ENCODE peak calls at places on chromosome 11, in four cellular contexts. B is neuronal stem cell, C is mesenchymal stem cell, S is IMR-90. P is an unnamed sample.

GRCh38 chr11:2509481-2510001 is 64.7 kb downstream of the KCNQ1 start:
- DNase-seq in B (no peak), C (no peak), S (no peak), P (peak)

GRCh38 chr11:50037282-50037681 is 4.6 kb downstream of the OR4C45 start:
- DNase-seq in B (no peak), C (no peak), S (no peak), P (no peak)

GRCh38 chr11:106724293-106724892 is 293.9 kb downstream of the GUCY1A2 start:
- DNase-seq in B (no peak), C (peak), S (peak), P (no peak)

GRCh38 chr11:114566273-114566672 is 6.6 kb upstream of the NXPE1 start:
- DNase-seq in B (peak), C (no peak), S (no peak), P (no peak)

GRCh38 chr11:131685906-131686305 is 315.5 kb downstream of the NTM start:
- DNase-seq in B (no peak), C (no peak), S (no peak), P (no peak)

GRCh38 chr11:115501895-115502589 is 2.2 kb downstream of the CADM1 start:
- DNase-seq in B (peak), C (peak), S (peak), P (no peak)

GRCh38 chr11:77249427-77249826 is 52.1 kb downstream of the GDPD4 start:
- DNase-seq in B (no peak), C (peak), S (peak), P (no peak)

GRCh38 chr11:15507592-15507991 is 392.9 kb downstream of the INSC start:
- DNase-seq in B (no peak), C (no peak), S (no peak), P (no peak)

GRCh38 chr11:31932879-31933278 is 121.8 kb upstream of the PAX6 start:
- DNase-seq in B (no peak), C (no peak), S (no peak), P (no peak)

GRCh38 chr11:33147559-33147958 is 13.7 kb downstream of the CSTF3 start:
- DNase-seq in B (no peak), C (no peak), S (peak), P (no peak)

GRCh38 chr11:57792060-57792541 is 30.5 kb downstream of the CTNND1 start:
- DNase-seq in B (no peak), C (peak), S (peak), P (no peak)

GRCh38 chr11:106459135-106459534 is 381.7 kb downstream of the AASDHPPT start:
- DNase-seq in B (no peak), C (no peak), S (no peak), P (no peak)

GRCh38 chr11:112751763-112752162 is 209.5 kb upstream of the NCAM1 start:
- DNase-seq in B (no peak), C (no peak), S (no peak), P (no peak)

GRCh38 chr11:19816817-19817216 is 104.2 kb downstream of the NAV2 start:
- DNase-seq in B (no peak), C (no peak), S (no peak), P (peak)

GRCh38 chr11:1271002-1271401 is 38.4 kb downstream of the TOLLIP start:
- DNase-seq in B (no peak), C (peak), S (peak), P (no peak)

GRCh38 chr11:79040348-79040747 is 400.5 kb downstream of the TENM4 start:
- DNase-seq in B (no peak), C (peak), S (peak), P (no peak)

DNA sequence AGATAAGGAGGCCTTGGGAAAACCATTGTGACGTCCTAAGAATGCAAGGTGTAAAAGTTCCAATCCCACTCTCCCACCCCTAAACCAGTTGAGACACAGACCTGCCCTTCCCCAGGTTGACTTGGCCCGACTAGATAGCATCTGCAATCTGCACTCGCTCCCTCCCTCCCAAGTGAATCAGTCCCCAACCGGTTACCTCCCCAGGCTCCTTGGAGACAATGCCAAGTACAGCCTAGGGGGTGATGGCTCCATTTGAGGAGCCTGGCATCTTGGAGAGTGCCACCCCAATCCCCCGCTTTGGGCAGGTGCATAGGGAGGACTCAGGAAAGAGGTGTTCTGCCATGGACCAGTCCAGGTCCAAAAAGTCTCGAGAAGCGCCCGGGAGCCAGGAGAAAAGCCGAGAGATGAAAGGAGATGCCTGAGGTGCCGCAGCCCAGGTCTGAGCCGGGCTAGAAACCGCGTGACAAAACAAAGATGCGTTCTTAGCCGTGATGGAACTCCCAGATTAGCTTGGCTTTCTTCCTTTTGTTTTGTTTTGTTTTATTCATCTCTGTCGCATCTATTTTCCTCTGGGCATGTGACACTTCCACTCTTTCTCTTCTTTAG is 18.7 kb upstream of the SNX32 start:
- DNase-seq in B (no peak), C (no peak), S (no peak), P (no peak)
- H2BK120ac ChIP-seq in B (no peak), C (no peak), S (no peak), P (no peak)

GRCh38 chr11:133705873-133706272 is 139.4 kb downstream of the SPATA19 start:
- DNase-seq in B (no peak), C (no peak), S (no peak), P (no peak)

GRCh38 chr11:133710241-133710640 is 135.1 kb downstream of the SPATA19 start:
- DNase-seq in B (no peak), C (no peak), S (no peak), P (no peak)

GRCh38 chr11:133708547-133709051 is 136.7 kb downstream of the SPATA19 start:
- DNase-seq in B (no peak), C (no peak), S (no peak), P (no peak)

GRCh38 chr11:133710681-133711240 is 134.6 kb downstream of the SPATA19 start:
- DNase-seq in B (no peak), C (no peak), S (no peak), P (no peak)

GRCh38 chr11:133706925-133707794 is 138.2 kb downstream of the SPATA19 start:
- DNase-seq in B (no peak), C (no peak), S (no peak), P (no peak)
- H2AK5ac ChIP-seq in B (no peak), C (no peak), S (no peak), P (no peak)

DNA sequence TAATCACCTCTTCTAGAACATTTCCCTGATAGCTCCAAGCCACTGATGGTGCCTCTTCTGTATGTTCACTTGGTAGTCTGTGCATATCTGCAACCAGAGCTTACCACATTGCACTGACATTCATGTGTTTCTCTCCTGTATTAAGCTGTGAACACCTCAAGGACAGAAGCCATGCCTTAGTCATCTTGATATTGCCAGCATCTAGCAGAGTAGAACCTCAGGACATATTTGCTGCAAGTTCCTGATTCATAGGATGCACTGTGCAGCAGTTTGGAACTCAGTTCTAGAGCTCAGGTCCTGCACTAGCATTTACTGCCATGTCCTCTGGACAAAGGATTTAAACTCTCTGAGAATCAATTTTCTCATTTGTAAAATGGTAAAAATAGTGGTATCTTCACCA is 722.4 kb upstream of the ANO5 start:
- DNase-seq in B (no peak), C (no peak), S (no peak), P (no peak)
- H2BK120ac ChIP-seq in B (no peak), C (no peak), S (no peak), P (no peak)

GRCh38 chr11:64758330-64759079 is 1.3 kb downstream of the PYGM start:
- DNase-seq in B (no peak), C (no peak), S (no peak), P (peak)
- H2AK5ac ChIP-seq in B (peak), C (no peak), S (no peak), P (no peak)

GRCh38 chr11:18105086-18105801 is 638 bp downstream of the SAAL1 start:
- DNase-seq in B (no peak), C (peak), S (no peak), P (no peak)
- H2BK120ac ChIP-seq in B (no peak), C (no peak), S (no peak), P (no peak)

GRCh38 chr11:71339178-71339881 is 87.0 kb upstream of the SHANK2 start:
- DNase-seq in B (no peak), C (no peak), S (no peak), P (no peak)

GRCh38 chr11:71341173-71341572 is 88.8 kb upstream of the SHANK2 start:
- DNase-seq in B (no peak), C (no peak), S (no peak), P (no peak)

GRCh38 chr11:71341596-71341995 is 89.2 kb upstream of the SHANK2 start:
- DNase-seq in B (no peak), C (no peak), S (no peak), P (no peak)

GRCh38 chr11:71338806-71339177 is 86.4 kb upstream of the SHANK2 start:
- DNase-seq in B (no peak), C (no peak), S (peak), P (no peak)

DNA sequence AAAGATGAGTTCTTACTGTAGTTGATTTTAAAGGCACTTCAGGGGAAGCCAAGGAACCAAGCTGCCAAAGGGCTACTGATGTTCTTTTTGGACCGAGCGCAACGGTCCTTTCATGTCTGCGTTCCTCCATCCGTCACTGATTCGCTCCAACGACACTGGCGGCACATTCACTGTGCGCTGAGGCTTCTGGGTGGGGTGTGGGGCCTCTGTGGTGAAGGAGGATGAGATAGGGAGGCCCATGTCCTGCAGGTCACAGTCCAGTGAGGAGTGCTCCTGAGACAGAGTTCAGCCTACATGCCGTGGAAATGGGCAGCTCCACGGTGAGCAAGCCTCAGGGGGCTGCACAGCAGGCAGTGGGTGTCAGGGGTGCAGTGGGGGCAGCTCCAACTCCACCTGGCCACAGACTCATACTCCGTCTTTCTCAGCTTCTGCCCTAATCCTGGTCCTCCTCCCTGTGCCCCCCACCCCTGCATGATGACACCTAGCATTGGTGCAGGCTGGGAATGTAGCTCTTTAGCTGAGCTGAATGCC is 87.8 kb upstream of the SHANK2 start:
- DNase-seq in B (no peak), C (no peak), S (no peak), P (no peak)
- H2AK5ac ChIP-seq in B (no peak), C (no peak), S (peak), P (no peak)

GRCh38 chr11:97972731-97973130 is 1048.0 kb upstream of the CNTN5 start:
- DNase-seq in B (no peak), C (no peak), S (no peak), P (no peak)
- H2BK120ac ChIP-seq in B (no peak), C (no peak), S (peak), P (no peak)

DNA sequence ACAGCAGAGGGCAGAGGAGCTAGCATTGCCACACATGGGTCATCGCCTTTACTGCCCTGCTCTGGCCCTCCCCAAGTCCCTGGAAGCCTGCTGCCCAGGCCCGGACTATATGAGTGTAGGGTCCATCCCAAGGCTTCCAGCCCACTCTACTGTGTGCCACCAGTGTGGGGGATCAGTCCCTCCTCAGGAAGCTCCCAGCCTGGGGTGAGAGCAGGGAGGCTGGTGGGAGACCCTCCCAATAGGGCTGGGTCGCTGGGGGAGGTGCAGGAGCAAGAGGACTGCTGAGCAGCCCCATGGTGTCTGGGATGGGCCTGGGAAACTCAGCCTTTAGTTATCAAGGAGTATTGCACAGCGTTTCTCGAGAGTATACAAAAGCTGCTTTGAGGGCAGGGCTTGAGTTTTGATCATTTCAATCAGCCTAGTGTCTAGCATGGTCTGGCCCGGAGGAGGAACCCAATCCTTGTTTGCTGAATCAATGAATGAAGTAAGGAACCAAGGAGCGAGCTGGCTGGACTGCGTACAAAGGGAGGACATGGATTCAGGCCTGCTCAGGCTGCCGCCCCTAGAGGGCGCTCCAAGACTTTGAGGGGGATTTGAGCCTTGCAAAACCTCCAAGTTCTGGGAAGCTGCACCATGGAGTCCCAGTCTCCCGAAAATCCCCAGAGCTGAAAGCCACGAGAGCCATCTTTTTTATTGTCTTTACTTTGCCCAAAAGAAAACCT is 89.0 kb upstream of the PARVA start:
- DNase-seq in B (peak), C (peak), S (peak), P (peak)
- H2AK5ac ChIP-seq in B (peak), C (peak), S (peak), P (no peak)

DNA sequence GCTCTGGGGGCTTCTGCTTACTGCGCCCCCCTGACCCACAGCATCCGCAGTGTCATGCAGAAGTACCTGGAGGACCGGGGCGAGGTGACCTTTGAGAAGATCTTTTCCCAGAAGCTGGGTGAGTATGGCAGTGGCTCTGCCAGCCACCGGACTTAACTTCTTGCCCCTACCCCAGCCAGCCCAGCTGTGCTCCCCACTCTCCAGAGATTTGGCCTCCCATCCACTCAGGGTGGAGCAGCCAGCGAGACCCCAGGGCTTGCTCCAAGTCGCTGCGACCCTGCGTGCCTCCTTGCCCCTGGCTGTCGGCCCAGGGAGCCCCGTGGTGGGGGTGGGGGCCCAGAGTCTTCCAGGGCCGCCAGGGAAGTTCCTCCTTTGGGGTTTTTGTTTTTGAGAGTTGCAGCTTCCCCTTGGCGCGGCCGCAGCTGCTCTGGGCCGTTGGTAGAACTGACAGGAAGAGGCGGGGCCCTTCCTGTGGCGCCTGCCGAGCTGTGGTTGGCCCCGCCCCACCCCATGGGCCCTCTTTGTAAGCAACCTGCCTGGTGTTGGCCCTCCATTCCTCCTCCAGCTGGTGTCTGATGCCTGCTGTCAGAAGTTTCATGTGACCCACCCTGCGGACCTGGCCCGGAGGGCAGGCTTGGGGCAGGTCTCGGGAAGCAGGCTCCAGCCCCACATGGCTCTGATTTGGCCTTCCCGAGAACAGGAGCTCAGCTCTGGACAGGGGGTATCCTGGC is 11.1 kb downstream of the GRK2 start:
- DNase-seq in B (no peak), C (peak), S (peak), P (peak)
- H2BK120ac ChIP-seq in B (peak), C (peak), S (peak), P (no peak)